ENCODE peak calls at places on chromosome 15, in seven cellular contexts. H, S, X, E, O, M and L are unnamed samples.

GRCh38 chr15:75545066-75545465 is 34.0 kb downstream of the PTPN9 start:
- DNase-seq in H (no peak), S (no peak), X (no peak), E (no peak), O (no peak), M (no peak), L (no peak)

GRCh38 chr15:36356978-36357582 is 222.3 kb upstream of the CDIN1 start:
- DNase-seq in H (no peak), S (no peak), X (no peak), E (peak; percentile 95), O (no peak), M (no peak), L (peak; percentile 6)

GRCh38 chr15:96421211-96421610 is 90.7 kb downstream of the NR2F2 start:
- DNase-seq in H (no peak), S (no peak), X (no peak), E (peak; percentile 9), O (no peak), M (no peak), L (peak; percentile 52)

GRCh38 chr15:38389924-38390542 is 63.9 kb upstream of the FAM98B start:
- DNase-seq in H (peak; percentile 57), S (peak; percentile 36), X (peak; percentile 21), E (peak; percentile 71), O (peak; percentile 89), M (peak; percentile 64), L (peak; percentile 12)

GRCh38 chr15:58346361-58346760 is 85.4 kb upstream of the LIPC start:
- DNase-seq in H (peak; percentile 57), S (peak; percentile 20), X (no peak), E (peak; percentile 59), O (no peak), M (no peak), L (peak; percentile 88)

GRCh38 chr15:51726302-51727073 is 11.0 kb downstream of the LYSMD2 start:
- DNase-seq in H (no peak), S (peak; percentile 76), X (no peak), E (peak; percentile 83), O (peak; percentile 35), M (peak; percentile 78), L (peak; percentile 86)

GRCh38 chr15:39530446-39531342 is 50.2 kb upstream of the THBS1 start:
- DNase-seq in H (no peak), S (no peak), X (no peak), E (peak; percentile 79), O (no peak), M (no peak), L (no peak)

GRCh38 chr15:89179966-89180875 is 41.2 kb downstream of the RLBP1 start:
- DNase-seq in H (no peak), S (no peak), X (no peak), E (peak; percentile 47), O (no peak), M (no peak), L (no peak)

GRCh38 chr15:28886431-28887343 is 913 bp downstream of the APBA2 start:
- DNase-seq in H (peak; percentile 10), S (peak; percentile 71), X (no peak), E (no peak), O (no peak), M (no peak), L (no peak)

GRCh38 chr15:95025924-95026728 is 794.8 kb downstream of the MCTP2 start:
- DNase-seq in H (no peak), S (peak; percentile 23), X (no peak), E (peak; percentile 37), O (peak; percentile 40), M (peak; percentile 22), L (peak; percentile 42)

GRCh38 chr15:95559875-95560394 is 770.6 kb upstream of the NR2F2 start:
- DNase-seq in H (no peak), S (no peak), X (no peak), E (peak; percentile 95), O (no peak), M (peak; percentile 55), L (peak; percentile 72)

GRCh38 chr15:53884441-53884840 is 93.8 kb upstream of the UNC13C start:
- DNase-seq in H (no peak), S (no peak), X (no peak), E (no peak), O (no peak), M (no peak), L (no peak)

GRCh38 chr15:51162865-51163762 is 68.4 kb upstream of the TNFAIP8L3 start:
- DNase-seq in H (peak; percentile 61), S (peak; percentile 87), X (peak; percentile 24), E (peak; percentile 81), O (peak; percentile 87), M (peak; percentile 78), L (peak; percentile 58)

GRCh38 chr15:48370460-48370859 is 39.2 kb downstream of the DUT start:
- DNase-seq in H (no peak), S (no peak), X (no peak), E (peak; percentile 81), O (no peak), M (no peak), L (no peak)

GRCh38 chr15:47397587-47397986 is 319.7 kb upstream of the SEMA6D start:
- DNase-seq in H (no peak), S (no peak), X (no peak), E (no peak), O (no peak), M (no peak), L (no peak)

GRCh38 chr15:98143116-98143515 is 182.6 kb downstream of the ARRDC4 start:
- DNase-seq in H (no peak), S (no peak), X (no peak), E (no peak), O (no peak), M (no peak), L (no peak)

GRCh38 chr15:79769081-79769481 is 127.7 kb downstream of the MTHFS start:
- DNase-seq in H (no peak), S (no peak), X (no peak), E (peak; percentile 2), O (peak; percentile 3), M (peak; percentile 22), L (peak; percentile 83)

GRCh38 chr15:20352241-20353200 is 189.1 kb downstream of the GOLGA6L6 start:
- DNase-seq in H (peak; percentile 52), S (peak; percentile 30), X (no peak), E (no peak), O (no peak), M (no peak), L (no peak)

GRCh38 chr15:52537459-52537858 is 8.8 kb upstream of the MYO5A start:
- DNase-seq in H (no peak), S (no peak), X (no peak), E (no peak), O (no peak), M (no peak), L (no peak)

GRCh38 chr15:91408476-91409076 is 308.5 kb downstream of the SV2B start:
- DNase-seq in H (no peak), S (no peak), X (no peak), E (peak; percentile 67), O (peak; percentile 22), M (peak; percentile 19), L (no peak)

GRCh38 chr15:71341811-71342550 is 226.7 kb downstream of the THSD4 start:
- DNase-seq in H (no peak), S (no peak), X (no peak), E (no peak), O (no peak), M (no peak), L (no peak)

GRCh38 chr15:39785139-39785538 is 2.5 kb upstream of the FSIP1 start:
- DNase-seq in H (no peak), S (no peak), X (no peak), E (no peak), O (no peak), M (no peak), L (no peak)

GRCh38 chr15:64749999-64750657 is 25.3 kb downstream of the RBPMS2 start:
- DNase-seq in H (no peak), S (peak; percentile 90), X (no peak), E (no peak), O (no peak), M (no peak), L (no peak)

GRCh38 chr15:63497642-63498100 is 6.7 kb upstream of the USP3 start:
- DNase-seq in H (peak; percentile 88), S (no peak), X (no peak), E (no peak), O (peak; percentile 62), M (no peak), L (no peak)

GRCh38 chr15:38861108-38861507 is 296.5 kb upstream of the RASGRP1 start:
- DNase-seq in H (no peak), S (no peak), X (no peak), E (no peak), O (peak; percentile 22), M (no peak), L (no peak)

GRCh38 chr15:63939531-63940130 is 105.9 kb upstream of the HERC1 start:
- DNase-seq in H (no peak), S (no peak), X (no peak), E (peak; percentile 15), O (peak; percentile 44), M (peak; percentile 72), L (peak; percentile 75)

GRCh38 chr15:41621200-41622193 is 38.7 kb upstream of the MGA start:
- DNase-seq in H (peak; percentile 88), S (peak; percentile 92), X (peak; percentile 37), E (peak; percentile 77), O (peak; percentile 73), M (peak; percentile 89), L (peak; percentile 89)

GRCh38 chr15:36798366-36798765 is 218.9 kb downstream of the CDIN1 start:
- DNase-seq in H (no peak), S (no peak), X (no peak), E (peak; percentile 89), O (no peak), M (no peak), L (no peak)

GRCh38 chr15:55394694-55395093 is 13.5 kb downstream of the CCPG1 start:
- DNase-seq in H (no peak), S (no peak), X (no peak), E (no peak), O (no peak), M (no peak), L (no peak)

GRCh38 chr15:75104804-75105557 is 81.6 kb downstream of the PPCDC start:
- DNase-seq in H (no peak), S (no peak), X (peak; percentile 58), E (peak; percentile 93), O (peak; percentile 55), M (no peak), L (peak; percentile 72)

GRCh38 chr15:85858586-85859375 is 64.1 kb upstream of the KLHL25 start:
- DNase-seq in H (peak; percentile 73), S (peak; percentile 77), X (peak; percentile 34), E (peak; percentile 66), O (peak; percentile 81), M (peak; percentile 74), L (peak; percentile 65)
- H3K4me3 ChIP-seq in H (no peak overlapping the region), S (peak overlapping the region; percentile 19), X (no peak overlapping the region), E (peak overlapping the region; percentile 31), O (no peak overlapping the region), M (no peak overlapping the region), L (no peak overlapping the region)

GRCh38 chr15:83310521-83311456 is 26.3 kb upstream of the BNC1 start:
- DNase-seq in H (no peak), S (peak; percentile 55), X (no peak), E (peak; percentile 31), O (no peak), M (no peak), L (no peak)
- H3K4me3 ChIP-seq in H (no peak overlapping the region), S (no peak overlapping the region), X (no peak overlapping the region), E (no peak overlapping the region), O (no peak overlapping the region), M (no peak overlapping the region), L (no peak overlapping the region)

GRCh38 chr15:84819791-84820190 is 2.6 kb downstream of the ALPK3 start:
- DNase-seq in H (no peak), S (no peak), X (no peak), E (no peak), O (no peak), M (no peak), L (no peak)
- H3K4me3 ChIP-seq in H (no peak overlapping the region), S (no peak overlapping the region), X (no peak overlapping the region), E (no peak overlapping the region), O (no peak overlapping the region), M (no peak overlapping the region), L (no peak overlapping the region)

GRCh38 chr15:72491768-72492167 is 17.6 kb downstream of the ARIH1 start:
- DNase-seq in H (no peak), S (no peak), X (no peak), E (peak; percentile 63), O (no peak), M (no peak), L (peak; percentile 45)
- H3K4me3 ChIP-seq in H (no peak overlapping the region), S (no peak overlapping the region), X (no peak overlapping the region), E (no peak overlapping the region), O (no peak overlapping the region), M (no peak overlapping the region), L (no peak overlapping the region)